ENCODE peak calls at places on chromosomes 11 and 22, in six cellular contexts. A is fibroblast of mammary gland; H is fibroblast of the aortic adventitia; U is stimulated activated CD8-positive, alpha-beta memory T cell treated with anti-CD3 and anti-CD28 coated beads, Interleukin-4, amount 100 ng/mL, for 4 hours; X is DND-41; F is activated effector memory CD4-positive, alpha-beta T cell treated with anti-CD3 and anti-CD28 coated beads, Interleukin-2, amount 50 U/mL, for 16 hours. M is an unnamed sample.

GRCh38 chr11:3666023-3666530 is 5.1 kb downstream of the CHRNA10 start:
- DNase-seq in U (no peak), X (no peak), F (no peak), A (no peak), H (no peak), M (no peak)

GRCh38 chr11:61630104-61630503 is 49.2 kb upstream of the SYT7 start:
- DNase-seq in U (no peak), F (no peak), A (no peak), X (no peak), H (no peak), M (no peak)

GRCh38 chr11:37504066-37504611 is 906.1 kb upstream of the RAG2 start:
- DNase-seq in F (no peak), H (peak), X (no peak), U (no peak), A (peak), M (peak)

GRCh38 chr22:28882878-28883656 is at the start of gene ZNRF3:
- DNase-seq in F (peak), H (peak), X (peak), U (peak), A (peak), M (peak)

GRCh38 chr11:61949169-61950034 is 749 bp upstream of the BEST1 start:
- DNase-seq in F (no peak), A (peak), H (peak), X (peak), U (no peak), M (peak)

GRCh38 chr11:36441610-36442208 is 68.4 kb downstream of the TRAF6 start:
- DNase-seq in A (no peak), F (no peak), X (no peak), U (no peak), H (no peak), M (no peak)

GRCh38 chr11:678297-678696 is 16.7 kb downstream of the DEAF1 start:
- DNase-seq in A (no peak), F (no peak), U (no peak), X (no peak), H (no peak), M (no peak)

GRCh38 chr11:79617561-79617960 is 176.7 kb upstream of the TENM4 start:
- DNase-seq in A (no peak), U (no peak), H (no peak), X (no peak), F (no peak), M (no peak)

GRCh38 chr22:43269325-43270040 is 73.7 kb downstream of the SCUBE1 start:
- DNase-seq in X (no peak), F (no peak), H (no peak), U (no peak), A (no peak), M (no peak)

GRCh38 chr11:130531061-130531460 is 82.6 kb downstream of the ADAMTS15 start:
- DNase-seq in H (peak), U (no peak), A (peak), F (no peak), X (no peak), M (no peak)

GRCh38 chr22:25712661-25713400 is 29.2 kb upstream of the MYO18B start:
- DNase-seq in H (no peak), X (no peak), A (no peak), F (no peak), U (no peak), M (no peak)

GRCh38 chr11:64150481-64151239 is 15.3 kb downstream of the MACROD1 start:
- DNase-seq in U (no peak), A (no peak), H (no peak), X (no peak), F (no peak), M (no peak)

GRCh38 chr11:73999581-74000306 is 9.1 kb downstream of the UCP3 start:
- DNase-seq in H (no peak), U (no peak), F (no peak), A (no peak), X (no peak), M (no peak)